ENCODE peak calls at places on chromosomes 16 and 17, in nine cellular contexts. R is neural progenitor cell, H is omental fat pad, V is A549, D is breast epithelium, Q is IMR-90, P is AG10803, O is mucosa of descending colon, M is fibroblast of villous mesenchyme. C is an unnamed sample.

GRCh38 chr17:63399856-63400255 is 46.2 kb downstream of the CYB561 start:
- DNase-seq in R (peak; percentile 56), H (no peak), V (no peak), D (no peak), Q (peak; percentile 45), P (peak; percentile 83), O (peak; percentile 37), M (peak; percentile 69), C (peak; percentile 25)

GRCh38 chr17:1557355-1558095 is 5.1 kb downstream of the PITPNA start:
- DNase-seq in R (no peak), H (no peak), V (no peak), D (no peak), Q (peak; percentile 37), P (no peak), O (no peak), M (peak; percentile 86), C (no peak)

GRCh38 chr17:81854974-81855774 is 5.2 kb downstream of the P4HB start:
- DNase-seq in R (no peak), H (no peak), V (no peak), D (peak; percentile 90), Q (no peak), P (peak; percentile 35), O (no peak), M (no peak), C (no peak)

GRCh38 chr17:43661699-43662431 is at the start of gene MEOX1:
- DNase-seq in R (no peak), H (no peak), V (no peak), D (no peak), Q (peak; percentile 82), P (peak; percentile 50), O (no peak), M (peak; percentile 31), C (peak; percentile 57)

GRCh38 chr17:72151565-72152391 is 31.0 kb downstream of the SOX9 start:
- DNase-seq in R (peak; percentile 58), H (no peak), V (peak; percentile 98), D (peak; percentile 79), Q (peak; percentile 72), P (peak; percentile 63), O (peak; percentile 40), M (peak; percentile 38), C (no peak)

GRCh38 chr16:55478827-55479559 is at the start of gene MMP2:
- DNase-seq in R (peak; percentile 91), H (no peak), V (no peak), D (no peak), Q (peak; percentile 79), P (peak; percentile 89), O (peak; percentile 55), M (peak; percentile 89), C (peak; percentile 44)

GRCh38 chr16:8380311-8380710 is 210.0 kb downstream of the TMEM114 start:
- DNase-seq in R (peak; percentile 87), H (no peak), V (no peak), D (no peak), Q (no peak), P (no peak), O (no peak), M (no peak), C (no peak)

GRCh38 chr16:12002447-12003006 is 26.0 kb downstream of the SNX29 start:
- DNase-seq in R (no peak), H (no peak), V (no peak), D (no peak), Q (peak; percentile 75), P (peak; percentile 68), O (no peak), M (peak; percentile 97), C (peak; percentile 18)

GRCh38 chr16:15897834-15898254 is 9.4 kb upstream of the CEP20 start:
- DNase-seq in R (no peak), H (no peak), V (no peak), D (no peak), Q (peak; percentile 79), P (peak; percentile 65), O (no peak), M (peak; percentile 38), C (peak; percentile 25)

GRCh38 chr17:47009759-47010594 is 30.9 kb upstream of the RPRML start:
- DNase-seq in R (no peak), H (no peak), V (no peak), D (no peak), Q (no peak), P (no peak), O (no peak), M (no peak), C (peak; percentile 9)

GRCh38 chr17:29619251-29619650 is 3.5 kb downstream of the CORO6 start:
- DNase-seq in R (peak; percentile 57), H (no peak), V (peak; percentile 73), D (no peak), Q (peak; percentile 36), P (peak; percentile 37), O (no peak), M (peak; percentile 42), C (peak; percentile 52)

GRCh38 chr16:30076276-30076791 is 540 bp downstream of the PPP4C start:
- DNase-seq in R (no peak), H (no peak), V (no peak), D (no peak), Q (no peak), P (no peak), O (peak; percentile 62), M (peak; percentile 23), C (no peak)

GRCh38 chr16:67648088-67648763 is 3.3 kb downstream of the CARMIL2 start:
- DNase-seq in R (no peak), H (no peak), V (no peak), D (no peak), Q (no peak), P (no peak), O (no peak), M (no peak), C (no peak)

GRCh38 chr17:30196504-30196903 is 39.0 kb downstream of the SLC6A4 start:
- DNase-seq in R (no peak), H (no peak), V (no peak), D (no peak), Q (no peak), P (no peak), O (no peak), M (no peak), C (no peak)

GRCh38 chr16:695355-696089 is 5.3 kb upstream of the WDR24 start:
- DNase-seq in R (peak; percentile 60), H (no peak), V (peak; percentile 78), D (peak; percentile 49), Q (no peak), P (no peak), O (peak; percentile 93), M (no peak), C (no peak)

GRCh38 chr17:5508855-5509254 is 22.5 kb downstream of the MIS12 start:
- DNase-seq in R (peak; percentile 86), H (no peak), V (peak; percentile 51), D (no peak), Q (peak; percentile 79), P (peak; percentile 50), O (no peak), M (no peak), C (peak; percentile 61)

GRCh38 chr16:82784567-82784956 is 157.8 kb downstream of the CDH13 start:
- DNase-seq in R (no peak), H (no peak), V (no peak), D (no peak), Q (no peak), P (no peak), O (no peak), M (no peak), C (no peak)

GRCh38 chr16:10688291-10688690 is 6.4 kb downstream of the TEKT5 start:
- DNase-seq in R (no peak), H (no peak), V (no peak), D (peak; percentile 30), Q (no peak), P (no peak), O (peak; percentile 71), M (no peak), C (no peak)

GRCh38 chr17:73727941-73728340 is 83.7 kb upstream of the SDK2 start:
- DNase-seq in R (no peak), H (no peak), V (no peak), D (no peak), Q (no peak), P (no peak), O (no peak), M (no peak), C (no peak)

GRCh38 chr16:19169081-19169639 is 1.1 kb downstream of the SYT17 start:
- DNase-seq in R (no peak), H (no peak), V (no peak), D (no peak), Q (no peak), P (no peak), O (peak; percentile 39), M (no peak), C (no peak)

GRCh38 chr17:35089846-35090193 is 26.3 kb upstream of the RFFL start:
- DNase-seq in R (peak; percentile 27), H (no peak), V (peak; percentile 74), D (no peak), Q (peak; percentile 34), P (peak; percentile 30), O (no peak), M (peak; percentile 39), C (peak; percentile 6)

GRCh38 chr16:55257971-55258613 is 65.9 kb upstream of the IRX6 start:
- DNase-seq in R (peak; percentile 79), H (peak; percentile 31), V (peak; percentile 51), D (no peak), Q (peak; percentile 26), P (peak; percentile 71), O (peak; percentile 86), M (peak; percentile 34), C (no peak)

GRCh38 chr17:76593338-76593737 is 7.7 kb upstream of the ST6GALNAC2 start:
- DNase-seq in R (no peak), H (no peak), V (no peak), D (no peak), Q (peak; percentile 31), P (no peak), O (no peak), M (no peak), C (peak; percentile 15)
- TF ChIP-seq CTCF in R (no peak), H (no peak), V (no peak), D (no peak), Q (no peak), P (no peak), O (no peak), M (no peak), C (peak; percentile 17)

DNA sequence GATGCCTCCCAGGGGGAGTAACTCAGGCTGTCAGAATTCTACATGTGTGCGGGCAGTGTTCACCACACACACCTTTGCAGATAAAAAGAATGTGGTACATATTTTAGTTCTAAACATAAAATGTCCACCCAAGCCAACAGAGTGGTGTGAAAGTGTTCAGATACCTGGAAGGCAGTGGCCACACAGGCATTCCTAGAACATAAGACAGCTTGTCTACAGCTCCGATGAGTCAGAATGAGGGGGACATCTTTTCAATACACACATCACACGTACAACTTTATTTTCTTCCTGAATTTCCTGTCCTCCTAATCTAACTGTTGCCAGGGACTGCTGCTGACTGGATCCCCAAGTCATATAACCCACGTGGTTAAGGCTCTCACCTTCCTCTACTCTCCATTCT is 142.3 kb downstream of the ZFHX3 start:
- DNase-seq in R (no peak), H (no peak), V (no peak), D (no peak), Q (peak; percentile 79), P (peak; percentile 25), O (no peak), M (no peak), C (peak; percentile 43)
- TF ChIP-seq CTCF in R (no peak), H (no peak), V (no peak), D (no peak), Q (no peak), P (no peak), O (no peak), M (no peak), C (no peak)

GRCh38 chr17:7834891-7835817 is 1.1 kb downstream of the KDM6B start:
- DNase-seq in R (peak; percentile 99), H (peak; percentile 82), V (peak; percentile 99), D (peak; percentile 97), Q (peak; percentile 99), P (peak; percentile 99), O (peak; percentile 96), M (peak; percentile 99), C (peak; percentile 96)
- TF ChIP-seq CTCF in R (peak; percentile 84), H (no peak), V (peak; percentile 87), D (peak; percentile 92), Q (peak; percentile 79), P (peak; percentile 71), O (peak; percentile 84), M (peak; percentile 84), C (peak; percentile 82)

GRCh38 chr16:85418978-85419491 is 194.1 kb upstream of the GSE1 start:
- DNase-seq in R (peak; percentile 34), H (no peak), V (no peak), D (no peak), Q (no peak), P (no peak), O (peak; percentile 24), M (no peak), C (no peak)
- TF ChIP-seq CTCF in R (peak; percentile 21), H (no peak), V (no peak), D (no peak), Q (no peak), P (no peak), O (no peak), M (no peak), C (peak; percentile 33)

C was measured in HFFc6.